ENCODE peak calls at places on chromosomes 16 and 17, in six cellular contexts. One of them, this sample, is unnamed.

GRCh38 chr16:86723699-86724098 is 145.3 kb downstream of the FOXL1 start:
- DNase-seq in fibroblast of pulmonary artery: no peak
- DNase-seq in RWPE1: no peak
- DNase-seq in heart right ventricle: no peak
- DNase-seq in bronchial epithelial cell: no peak
- DNase-seq in HFFc6: no peak
- DNase-seq in this sample: no peak

GRCh38 chr17:27760069-27760885 is 40.1 kb downstream of the NOS2 start:
- DNase-seq in heart right ventricle: peak; percentile 58
- DNase-seq in RWPE1: peak; percentile 33
- DNase-seq in bronchial epithelial cell: peak; percentile 8
- DNase-seq in HFFc6: peak; percentile 16
- DNase-seq in fibroblast of pulmonary artery: peak; percentile 48
- DNase-seq in this sample: peak; percentile 3

GRCh38 chr16:17474572-17474971 is 3.8 kb upstream of the XYLT1 start:
- DNase-seq in heart right ventricle: no peak
- DNase-seq in bronchial epithelial cell: no peak
- DNase-seq in fibroblast of pulmonary artery: no peak
- DNase-seq in HFFc6: no peak
- DNase-seq in RWPE1: no peak
- DNase-seq in this sample: no peak

GRCh38 chr16:48279199-48279598 is 31.9 kb upstream of the ABCC11 start:
- DNase-seq in fibroblast of pulmonary artery: no peak
- DNase-seq in RWPE1: no peak
- DNase-seq in HFFc6: no peak
- DNase-seq in heart right ventricle: no peak
- DNase-seq in bronchial epithelial cell: no peak
- DNase-seq in this sample: no peak

GRCh38 chr16:71406724-71407123 is 35.1 kb downstream of the TLE7 start:
- DNase-seq in bronchial epithelial cell: no peak
- DNase-seq in HFFc6: no peak
- DNase-seq in fibroblast of pulmonary artery: no peak
- DNase-seq in heart right ventricle: no peak
- DNase-seq in RWPE1: no peak
- DNase-seq in this sample: no peak

GRCh38 chr16:55508941-55509920 is at the start of gene LPCAT2:
- DNase-seq in bronchial epithelial cell: peak; percentile 82
- DNase-seq in fibroblast of pulmonary artery: peak; percentile 91
- DNase-seq in HFFc6: peak; percentile 81
- DNase-seq in RWPE1: peak; percentile 92
- DNase-seq in heart right ventricle: peak; percentile 85
- DNase-seq in this sample: peak; percentile 59

GRCh38 chr16:57159447-57159846 is 26.4 kb downstream of the PSME3IP1 start:
- DNase-seq in bronchial epithelial cell: no peak
- DNase-seq in fibroblast of pulmonary artery: no peak
- DNase-seq in RWPE1: no peak
- DNase-seq in heart right ventricle: no peak
- DNase-seq in HFFc6: no peak
- DNase-seq in this sample: no peak

GRCh38 chr17:3679186-3680126 is 10.8 kb downstream of the EMC6 start:
- DNase-seq in fibroblast of pulmonary artery: no peak
- DNase-seq in heart right ventricle: no peak
- DNase-seq in RWPE1: no peak
- DNase-seq in HFFc6: no peak
- DNase-seq in bronchial epithelial cell: no peak
- DNase-seq in this sample: no peak

GRCh38 chr16:88295526-88296436 is 87.0 kb upstream of the ZNF469 start:
- DNase-seq in fibroblast of pulmonary artery: no peak
- DNase-seq in HFFc6: no peak
- DNase-seq in heart right ventricle: no peak
- DNase-seq in RWPE1: no peak
- DNase-seq in bronchial epithelial cell: no peak
- DNase-seq in this sample: no peak

GRCh38 chr16:30166202-30166902 is 17.1 kb upstream of the CORO1A start:
- DNase-seq in fibroblast of pulmonary artery: no peak
- DNase-seq in HFFc6: no peak
- DNase-seq in bronchial epithelial cell: no peak
- DNase-seq in RWPE1: no peak
- DNase-seq in heart right ventricle: no peak
- DNase-seq in this sample: no peak

GRCh38 chr17:62823111-62823895 is 15.2 kb upstream of the MARCHF10 start:
- DNase-seq in RWPE1: no peak
- DNase-seq in HFFc6: peak; percentile 30
- DNase-seq in bronchial epithelial cell: peak; percentile 89
- DNase-seq in heart right ventricle: no peak
- DNase-seq in fibroblast of pulmonary artery: peak; percentile 38
- DNase-seq in this sample: no peak

GRCh38 chr17:82289822-82290541 is 16.5 kb upstream of the CSNK1D start:
- DNase-seq in RWPE1: no peak
- DNase-seq in fibroblast of pulmonary artery: no peak
- DNase-seq in bronchial epithelial cell: no peak
- DNase-seq in HFFc6: no peak
- DNase-seq in heart right ventricle: no peak
- DNase-seq in this sample: no peak

GRCh38 chr17:18953231-18953728 is 1.3 kb downstream of the SLC5A10 start:
- DNase-seq in bronchial epithelial cell: no peak
- DNase-seq in RWPE1: no peak
- DNase-seq in HFFc6: no peak
- DNase-seq in heart right ventricle: no peak
- DNase-seq in fibroblast of pulmonary artery: no peak
- DNase-seq in this sample: no peak

GRCh38 chr17:19718613-19719364 is 2.4 kb upstream of the SLC47A2 start:
- DNase-seq in RWPE1: no peak
- DNase-seq in HFFc6: no peak
- DNase-seq in bronchial epithelial cell: no peak
- DNase-seq in fibroblast of pulmonary artery: no peak
- DNase-seq in heart right ventricle: no peak
- DNase-seq in this sample: no peak

GRCh38 chr17:70947636-70948565 is 778.6 kb downstream of the KCNJ2 start:
- DNase-seq in bronchial epithelial cell: no peak
- DNase-seq in heart right ventricle: no peak
- DNase-seq in RWPE1: no peak
- DNase-seq in fibroblast of pulmonary artery: no peak
- DNase-seq in HFFc6: no peak
- DNase-seq in this sample: no peak

DNA sequence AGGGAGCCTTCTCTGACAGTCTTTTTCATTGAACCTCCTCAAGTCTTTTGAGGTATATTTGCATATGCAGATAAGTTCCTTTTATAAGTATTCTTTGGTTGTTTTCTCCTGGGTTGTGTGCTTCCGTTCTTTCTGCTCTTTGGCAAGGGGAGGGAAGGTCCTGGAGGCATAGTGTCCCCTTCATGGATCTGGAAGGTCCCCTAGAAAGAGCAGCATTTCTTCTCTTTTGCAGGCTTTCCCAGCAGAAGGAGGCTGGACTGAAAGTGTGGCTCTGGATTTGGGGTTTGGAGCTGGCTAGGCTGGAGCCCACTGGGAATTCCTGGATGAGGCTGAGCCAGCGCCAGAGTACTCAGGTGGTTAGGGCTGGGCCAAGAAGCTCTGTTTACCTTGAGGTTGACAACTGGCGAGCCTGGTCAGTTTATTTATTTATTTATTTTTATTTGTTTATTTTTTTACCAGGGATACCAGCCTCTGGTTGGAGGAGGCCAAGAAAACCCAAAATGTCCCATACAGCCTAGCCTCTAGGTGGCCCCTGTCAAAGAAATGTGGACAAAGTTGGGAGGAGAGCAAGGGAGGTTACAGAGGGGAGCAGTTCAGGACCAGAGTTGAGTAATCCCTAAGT is 5.4 kb upstream of the TOP2A start:
- DNase-seq in RWPE1: no peak
- DNase-seq in heart right ventricle: no peak
- DNase-seq in fibroblast of pulmonary artery: no peak
- DNase-seq in HFFc6: no peak
- DNase-seq in bronchial epithelial cell: no peak
- DNase-seq in this sample: no peak
- TF ChIP-seq CTCF in RWPE1: no peak
- TF ChIP-seq CTCF in heart right ventricle: no peak
- TF ChIP-seq CTCF in fibroblast of pulmonary artery: peak; percentile 9
- TF ChIP-seq CTCF in HFFc6: peak; percentile 38
- TF ChIP-seq CTCF in bronchial epithelial cell: no peak
- TF ChIP-seq CTCF in this sample: no peak

GRCh38 chr16:69141014-69141413 is 8.6 kb downstream of the UTP4 start:
- DNase-seq in HFFc6: no peak
- DNase-seq in fibroblast of pulmonary artery: no peak
- DNase-seq in bronchial epithelial cell: no peak
- DNase-seq in RWPE1: no peak
- DNase-seq in heart right ventricle: no peak
- DNase-seq in this sample: no peak

GRCh38 chr16:69145658-69146057 is 13.2 kb downstream of the UTP4 start:
- DNase-seq in fibroblast of pulmonary artery: peak; percentile 39
- DNase-seq in HFFc6: no peak
- DNase-seq in RWPE1: no peak
- DNase-seq in heart right ventricle: no peak
- DNase-seq in bronchial epithelial cell: no peak
- DNase-seq in this sample: no peak

GRCh38 chr16:69141936-69142335 is 9.5 kb downstream of the UTP4 start:
- DNase-seq in RWPE1: no peak
- DNase-seq in HFFc6: no peak
- DNase-seq in heart right ventricle: no peak
- DNase-seq in bronchial epithelial cell: no peak
- DNase-seq in fibroblast of pulmonary artery: no peak
- DNase-seq in this sample: no peak

GRCh38 chr16:69138608-69139007 is 6.2 kb downstream of the UTP4 start:
- DNase-seq in HFFc6: no peak
- DNase-seq in bronchial epithelial cell: no peak
- DNase-seq in fibroblast of pulmonary artery: no peak
- DNase-seq in RWPE1: no peak
- DNase-seq in heart right ventricle: no peak
- DNase-seq in this sample: no peak

GRCh38 chr16:69143116-69143515 is 10.7 kb downstream of the UTP4 start:
- DNase-seq in fibroblast of pulmonary artery: peak; percentile 10
- DNase-seq in heart right ventricle: no peak
- DNase-seq in bronchial epithelial cell: no peak
- DNase-seq in RWPE1: no peak
- DNase-seq in HFFc6: no peak
- DNase-seq in this sample: no peak
- TF ChIP-seq CTCF in fibroblast of pulmonary artery: no peak
- TF ChIP-seq CTCF in heart right ventricle: no peak
- TF ChIP-seq CTCF in bronchial epithelial cell: no peak
- TF ChIP-seq CTCF in RWPE1: no peak
- TF ChIP-seq CTCF in HFFc6: peak; percentile 44
- TF ChIP-seq CTCF in this sample: no peak

DNA sequence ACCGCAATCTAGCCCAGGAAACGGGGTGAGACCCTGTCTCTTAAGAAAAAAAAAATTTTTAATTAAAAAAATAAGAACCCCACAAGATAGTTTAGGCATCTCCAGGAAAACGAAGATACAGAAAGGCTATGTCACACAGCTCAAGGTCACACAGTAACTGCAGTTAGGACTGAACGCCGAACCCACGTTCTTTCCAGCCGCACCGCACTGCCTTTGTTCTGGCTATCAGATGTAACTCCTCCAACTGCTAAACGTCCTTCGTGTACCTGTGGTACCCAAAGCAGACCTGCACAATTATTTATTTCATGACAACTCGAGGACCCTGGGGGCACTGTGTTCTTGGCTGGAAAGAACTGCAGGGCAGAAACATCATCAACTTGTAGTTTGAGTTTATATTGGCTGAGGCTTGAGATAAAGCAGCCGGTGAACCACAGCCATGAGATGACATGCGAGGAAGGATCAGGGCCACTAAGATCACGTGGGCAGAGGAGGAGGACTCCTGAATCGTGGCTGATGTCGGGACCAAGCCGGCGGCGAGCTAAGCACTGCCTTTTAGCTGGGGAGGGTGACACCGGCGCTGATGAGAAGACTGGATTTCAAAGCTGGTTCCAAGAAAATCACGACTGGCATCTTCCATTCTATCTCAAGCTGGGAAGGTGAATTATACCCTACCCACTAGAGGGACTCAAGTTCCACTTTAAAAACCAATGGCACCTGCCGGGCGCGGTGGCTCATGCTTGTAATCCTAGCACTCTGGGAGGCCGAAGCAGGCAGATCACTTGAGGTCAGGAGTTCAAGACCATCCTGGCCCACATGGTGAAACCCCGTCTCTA is 20.7 kb upstream of the MNT start:
- DNase-seq in heart right ventricle: no peak
- DNase-seq in RWPE1: no peak
- DNase-seq in fibroblast of pulmonary artery: no peak
- DNase-seq in bronchial epithelial cell: no peak
- DNase-seq in HFFc6: no peak
- DNase-seq in this sample: no peak
- TF ChIP-seq CTCF in heart right ventricle: peak; percentile 15
- TF ChIP-seq CTCF in RWPE1: no peak
- TF ChIP-seq CTCF in fibroblast of pulmonary artery: no peak
- TF ChIP-seq CTCF in bronchial epithelial cell: peak; percentile 43
- TF ChIP-seq CTCF in HFFc6: peak; percentile 44
- TF ChIP-seq CTCF in this sample: peak; percentile 7

GRCh38 chr16:80611930-80612327 is 71.1 kb downstream of the DYNLRB2 start:
- DNase-seq in RWPE1: no peak
- DNase-seq in HFFc6: no peak
- DNase-seq in heart right ventricle: no peak
- DNase-seq in fibroblast of pulmonary artery: no peak
- DNase-seq in bronchial epithelial cell: no peak
- DNase-seq in this sample: no peak

GRCh38 chr16:80616362-80616761 is 75.6 kb downstream of the DYNLRB2 start:
- DNase-seq in RWPE1: no peak
- DNase-seq in bronchial epithelial cell: no peak
- DNase-seq in fibroblast of pulmonary artery: no peak
- DNase-seq in HFFc6: no peak
- DNase-seq in heart right ventricle: no peak
- DNase-seq in this sample: no peak

GRCh38 chr16:80612461-80613017 is 71.7 kb downstream of the DYNLRB2 start:
- DNase-seq in HFFc6: no peak
- DNase-seq in bronchial epithelial cell: no peak
- DNase-seq in heart right ventricle: no peak
- DNase-seq in fibroblast of pulmonary artery: no peak
- DNase-seq in RWPE1: no peak
- DNase-seq in this sample: no peak

GRCh38 chr16:80615751-80616150 is 75.0 kb downstream of the DYNLRB2 start:
- DNase-seq in heart right ventricle: no peak
- DNase-seq in bronchial epithelial cell: no peak
- DNase-seq in fibroblast of pulmonary artery: no peak
- DNase-seq in RWPE1: no peak
- DNase-seq in HFFc6: no peak
- DNase-seq in this sample: no peak

GRCh38 chr16:80614908-80615696 is 74.3 kb downstream of the DYNLRB2 start:
- DNase-seq in HFFc6: peak; percentile 92
- DNase-seq in fibroblast of pulmonary artery: peak; percentile 84
- DNase-seq in heart right ventricle: no peak
- DNase-seq in RWPE1: peak; percentile 60
- DNase-seq in bronchial epithelial cell: peak; percentile 61
- DNase-seq in this sample: no peak
- TF ChIP-seq CTCF in HFFc6: peak; percentile 63
- TF ChIP-seq CTCF in fibroblast of pulmonary artery: peak; percentile 17
- TF ChIP-seq CTCF in heart right ventricle: no peak
- TF ChIP-seq CTCF in RWPE1: no peak
- TF ChIP-seq CTCF in bronchial epithelial cell: no peak
- TF ChIP-seq CTCF in this sample: no peak